ENCODE peak calls at places on chromosomes 6 and 20, in nine cellular contexts. E is pancreas, T is hepatocyte, G is neural progenitor cell, M is Peyer's patch, B is upper lobe of right lung, C is fibroblast of lung, Y is uterus, Z is tibial artery. O is an unnamed sample.

GRCh38 chr6:157203312-157203744 is 120.0 kb downstream of the TMEM242 start:
- DNase-seq in B (peak; percentile 67), C (peak; percentile 29), G (no peak), E (peak; percentile 67), T (no peak), Y (no peak), Z (no peak), M (no peak), O (no peak)

GRCh38 chr20:11375966-11376365 is 541.7 kb upstream of the BTBD3 start:
- DNase-seq in B (no peak), Z (no peak), T (no peak), Y (no peak), E (no peak), C (peak; percentile 35), M (no peak), G (no peak), O (no peak)

GRCh38 chr6:21914121-21914973 is 320.8 kb downstream of the SOX4 start:
- DNase-seq in E (peak; percentile 70), T (peak; percentile 51), B (peak; percentile 79), Y (peak; percentile 84), C (peak; percentile 52), G (no peak), M (peak; percentile 40), Z (no peak), O (peak; percentile 69)

GRCh38 chr6:169340395-169340794 is 86.7 kb upstream of the THBS2 start:
- DNase-seq in M (no peak), Y (no peak), E (no peak), G (no peak), B (no peak), Z (no peak), T (no peak), C (peak; percentile 15), O (no peak)

GRCh38 chr6:158324136-158324535 is 11.9 kb downstream of the TULP4 start:
- DNase-seq in T (no peak), C (peak; percentile 14), B (no peak), M (no peak), G (no peak), E (no peak), Z (no peak), Y (no peak), O (no peak)

GRCh38 chr6:163999475-164000125 is 585.1 kb downstream of the QKI start:
- DNase-seq in T (no peak), Z (no peak), G (no peak), C (no peak), B (no peak), E (no peak), Y (no peak), M (no peak), O (no peak)

GRCh38 chr6:87929843-87930288 is 117.8 kb upstream of the SPACA1 start:
- DNase-seq in Y (peak; percentile 63), E (peak; percentile 67), T (peak; percentile 90), C (peak; percentile 74), G (peak; percentile 92), M (peak; percentile 88), B (peak; percentile 82), Z (peak; percentile 92), O (peak; percentile 82)

GRCh38 chr6:97097068-97098047 is 172.8 kb downstream of the KLHL32 start:
- DNase-seq in M (no peak), E (no peak), G (no peak), Y (no peak), Z (no peak), T (no peak), C (no peak), B (no peak), O (no peak)

GRCh38 chr6:3032986-3033385 is 33.3 kb downstream of the NQO2 start:
- DNase-seq in T (peak; percentile 42), E (no peak), M (no peak), G (no peak), C (peak; percentile 67), Y (no peak), Z (no peak), B (no peak), O (no peak)

GRCh38 chr6:163943647-163944395 is 529.3 kb downstream of the QKI start:
- DNase-seq in E (no peak), M (no peak), B (no peak), C (peak; percentile 52), Z (no peak), G (peak; percentile 98), Y (no peak), T (peak; percentile 39), O (peak; percentile 58)

GRCh38 chr6:70717038-70717801 is 49.5 kb downstream of the SMAP1 start:
- DNase-seq in T (no peak), Z (no peak), E (no peak), Y (no peak), G (no peak), B (no peak), M (no peak), C (no peak), O (no peak)

GRCh38 chr20:10636326-10636818 is 37.4 kb downstream of the JAG1 start:
- DNase-seq in C (peak; percentile 75), E (no peak), B (no peak), M (no peak), Y (no peak), T (peak; percentile 39), G (no peak), Z (no peak), O (no peak)

GRCh38 chr6:111662192-111662793 is 56.6 kb upstream of the TRAF3IP2 start:
- DNase-seq in B (no peak), E (no peak), C (no peak), Y (no peak), Z (no peak), T (peak; percentile 50), G (no peak), M (no peak), O (no peak)

GRCh38 chr6:138818496-138819194 is 22.8 kb downstream of the ECT2L start:
- DNase-seq in B (no peak), E (no peak), T (no peak), M (no peak), Y (no peak), Z (no peak), C (no peak), G (no peak), O (no peak)

GRCh38 chr6:1958257-1958656 is 287.1 kb downstream of the GMDS start:
- DNase-seq in C (peak; percentile 2), Y (no peak), E (no peak), G (no peak), M (no peak), Z (no peak), B (no peak), T (no peak), O (no peak)

GRCh38 chr6:26217714-26218075 is 130.5 kb downstream of the HFE start:
- DNase-seq in B (no peak), Z (no peak), C (peak; percentile 26), G (peak; percentile 70), M (no peak), E (no peak), T (no peak), Y (no peak), O (no peak)

GRCh38 chr6:54474898-54475297 is 166.7 kb downstream of the TINAG start:
- DNase-seq in M (no peak), Y (no peak), B (no peak), C (no peak), T (no peak), G (no peak), E (no peak), Z (no peak), O (no peak)

GRCh38 chr6:118594877-118595276 is 46.8 kb downstream of the PLN start:
- DNase-seq in C (no peak), T (no peak), Y (no peak), B (no peak), M (no peak), G (no peak), E (no peak), Z (no peak), O (no peak)

DNA sequence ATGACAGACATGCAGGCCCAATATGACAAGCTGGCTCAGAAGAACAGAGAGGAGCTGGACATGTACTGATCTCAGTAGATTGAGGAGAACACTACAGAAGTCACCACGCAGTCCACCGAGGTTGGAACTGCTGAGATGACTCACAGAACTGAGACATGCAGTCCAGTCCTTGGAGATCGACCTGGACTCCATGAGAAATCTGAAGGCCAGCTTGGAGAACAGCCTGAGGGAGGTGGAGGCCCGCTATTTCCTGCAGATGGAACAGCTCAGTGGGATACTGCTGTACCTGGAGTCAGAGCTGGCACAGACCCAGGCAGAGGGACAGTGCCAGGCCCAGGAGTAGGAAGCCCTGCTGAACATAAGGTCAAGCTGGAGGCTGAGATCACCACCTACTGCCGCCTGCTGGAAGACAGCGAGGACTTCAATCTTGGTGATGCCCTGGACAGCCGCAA is 21.3 kb downstream of the RNF114 start:
- DNase-seq in Z (no peak), T (no peak), M (no peak), B (no peak), G (no peak), E (no peak), Y (no peak), C (no peak), O (no peak)
- TF ChIP-seq CTCF in Z (no peak), T (no peak), M (no peak), B (no peak), G (no peak), E (no peak), Y (no peak), C (no peak), O (no peak)

GRCh38 chr6:99297415-99297814 is 52.1 kb downstream of the FAXC start:
- DNase-seq in G (no peak), Z (no peak), Y (no peak), E (no peak), B (no peak), M (no peak), C (no peak), T (no peak), O (no peak)
- H3K36me3 ChIP-seq in G (no peaks in the 10 kb centered on the region), Z (peaks cover 6% of the 10 kb centered on the region), Y (no peaks in the 10 kb centered on the region), E (no peaks in the 10 kb centered on the region), B (no peaks in the 10 kb centered on the region), M (no peaks in the 10 kb centered on the region), C (no peaks in the 10 kb centered on the region), T (no peaks in the 10 kb centered on the region), O (no peaks in the 10 kb centered on the region)

DNA sequence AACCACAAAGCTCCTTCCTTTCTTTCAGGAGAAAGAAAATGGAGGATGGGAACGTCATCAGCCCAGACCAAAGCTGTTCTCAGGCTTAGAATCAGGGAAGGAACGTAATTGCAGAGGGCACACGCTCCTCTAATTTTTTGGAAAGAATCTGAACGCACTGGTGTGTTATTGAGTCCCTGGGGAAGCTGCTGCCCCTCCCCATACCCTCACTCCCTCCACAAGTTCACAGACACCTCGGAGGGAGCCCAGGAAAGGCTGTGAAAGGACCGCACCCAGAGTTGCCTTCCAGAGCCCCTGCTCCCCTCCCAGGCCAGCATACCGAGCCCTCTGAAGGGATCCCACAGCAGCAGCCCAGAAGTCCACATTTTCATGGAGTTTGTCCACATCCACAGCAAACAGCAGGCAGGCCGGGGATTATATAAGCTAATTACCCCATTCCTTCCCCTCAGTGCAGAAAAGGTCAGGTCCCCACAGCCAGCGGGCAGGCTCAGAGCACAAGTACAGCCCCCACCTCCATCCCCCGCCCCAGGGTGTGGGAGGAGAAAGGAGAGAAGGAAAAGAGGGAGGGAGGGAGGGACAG is 53.7 kb downstream of the ANKRD60 start:
- DNase-seq in Y (peak; percentile 80), Z (peak; percentile 86), E (no peak), T (no peak), B (no peak), G (peak; percentile 37), C (no peak), M (no peak), O (peak; percentile 67)
- H3K27ac ChIP-seq in Y (peak overlapping the region; percentile 97), Z (peak overlapping the region; percentile 81), E (no peak overlapping the region), T (peak overlapping the region; percentile 79), B (peak overlapping the region; percentile 84), G (no peak overlapping the region), C (peak overlapping the region; percentile 38), M (peak overlapping the region; percentile 49), O (peak overlapping the region; percentile 85)

DNA sequence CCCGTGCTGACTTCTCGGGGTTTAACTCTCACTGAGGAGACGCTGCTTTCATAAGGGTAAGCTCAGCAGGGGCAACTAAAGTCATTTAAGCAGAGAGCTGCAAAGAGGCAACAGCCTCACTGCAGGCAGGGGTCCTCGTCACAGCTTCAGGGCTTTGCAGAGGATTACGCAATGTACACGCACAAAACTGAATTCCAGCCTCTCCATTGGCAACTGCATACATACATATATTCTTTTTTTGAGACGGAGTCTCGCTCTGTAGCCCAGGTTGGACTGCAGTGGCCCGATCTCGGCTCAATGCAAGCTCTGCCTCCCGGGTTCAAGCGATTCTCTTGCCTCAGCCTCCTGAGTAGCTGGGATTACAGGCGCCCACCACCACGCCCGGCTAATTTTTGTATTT is 2.4 kb downstream of the GMEB2 start:
- DNase-seq in T (peak; percentile 46), M (no peak), B (no peak), C (no peak), Z (no peak), G (peak; percentile 39), E (no peak), Y (no peak), O (no peak)
- TF ChIP-seq CTCF in T (no peak), M (no peak), B (no peak), C (no peak), Z (no peak), G (no peak), E (no peak), Y (no peak), O (no peak)